ENCODE peak calls at places on chromosomes 13 and 19, in six cellular contexts. One of them, this sample, is unnamed.

GRCh38 chr13:42812311-42812710 is 30.9 kb downstream of the FAM216B start:
- DNase-seq in tibial artery: no peak
- DNase-seq in hepatocyte: no peak
- DNase-seq in foreskin fibroblast: no peak
- DNase-seq in right lobe of liver: no peak
- DNase-seq in transverse colon: no peak
- DNase-seq in this sample: no peak

GRCh38 chr19:54310543-54310942 is 2.4 kb downstream of the LILRA5 start:
- DNase-seq in hepatocyte: no peak
- DNase-seq in foreskin fibroblast: no peak
- DNase-seq in right lobe of liver: no peak
- DNase-seq in tibial artery: no peak
- DNase-seq in transverse colon: no peak
- DNase-seq in this sample: no peak

GRCh38 chr19:14116918-14117578 is 514 bp downstream of the PRKACA start:
- DNase-seq in hepatocyte: peak; percentile 42
- DNase-seq in right lobe of liver: peak; percentile 61
- DNase-seq in transverse colon: no peak
- DNase-seq in tibial artery: peak; percentile 39
- DNase-seq in foreskin fibroblast: no peak
- DNase-seq in this sample: no peak

GRCh38 chr19:53612762-53613526 is 18.9 kb upstream of the DPRX start:
- DNase-seq in hepatocyte: peak; percentile 35
- DNase-seq in right lobe of liver: no peak
- DNase-seq in transverse colon: no peak
- DNase-seq in foreskin fibroblast: no peak
- DNase-seq in tibial artery: no peak
- DNase-seq in this sample: no peak

GRCh38 chr13:45691251-45691650 is 10.9 kb upstream of the CBY2 start:
- DNase-seq in hepatocyte: no peak
- DNase-seq in tibial artery: no peak
- DNase-seq in foreskin fibroblast: no peak
- DNase-seq in transverse colon: no peak
- DNase-seq in right lobe of liver: no peak
- DNase-seq in this sample: no peak

GRCh38 chr19:17197666-17198065 is 17.5 kb upstream of the USE1 start:
- DNase-seq in right lobe of liver: no peak
- DNase-seq in transverse colon: no peak
- DNase-seq in foreskin fibroblast: no peak
- DNase-seq in tibial artery: no peak
- DNase-seq in hepatocyte: no peak
- DNase-seq in this sample: no peak

GRCh38 chr13:97043302-97043701 is 49.0 kb upstream of the OXGR1 start:
- DNase-seq in tibial artery: no peak
- DNase-seq in transverse colon: no peak
- DNase-seq in foreskin fibroblast: peak; percentile 85
- DNase-seq in right lobe of liver: no peak
- DNase-seq in hepatocyte: no peak
- DNase-seq in this sample: no peak

GRCh38 chr13:67736646-67737420 is 506.7 kb upstream of the PCDH9 start:
- DNase-seq in foreskin fibroblast: peak; percentile 30
- DNase-seq in right lobe of liver: no peak
- DNase-seq in hepatocyte: peak; percentile 55
- DNase-seq in tibial artery: no peak
- DNase-seq in transverse colon: no peak
- DNase-seq in this sample: no peak

GRCh38 chr13:34941835-34942731 is at the start of gene NBEA:
- DNase-seq in foreskin fibroblast: peak; percentile 56
- DNase-seq in transverse colon: peak; percentile 79
- DNase-seq in right lobe of liver: peak; percentile 86
- DNase-seq in tibial artery: peak; percentile 48
- DNase-seq in hepatocyte: peak; percentile 87
- DNase-seq in this sample: no peak

GRCh38 chr19:13301627-13302334 is 151.6 kb downstream of the IER2 start:
- DNase-seq in hepatocyte: no peak
- DNase-seq in foreskin fibroblast: no peak
- DNase-seq in transverse colon: no peak
- DNase-seq in right lobe of liver: no peak
- DNase-seq in tibial artery: no peak
- DNase-seq in this sample: no peak

GRCh38 chr13:67416047-67416925 is 186.2 kb upstream of the PCDH9 start:
- DNase-seq in hepatocyte: peak; percentile 64
- DNase-seq in foreskin fibroblast: peak; percentile 10
- DNase-seq in transverse colon: no peak
- DNase-seq in tibial artery: no peak
- DNase-seq in right lobe of liver: peak; percentile 61
- DNase-seq in this sample: no peak

GRCh38 chr13:56909896-56910600 is 230.7 kb upstream of the PRR20A start:
- DNase-seq in right lobe of liver: no peak
- DNase-seq in transverse colon: no peak
- DNase-seq in foreskin fibroblast: no peak
- DNase-seq in hepatocyte: no peak
- DNase-seq in tibial artery: no peak
- DNase-seq in this sample: no peak

GRCh38 chr13:112249644-112250610 is 126.2 kb upstream of the SPACA7 start:
- DNase-seq in hepatocyte: no peak
- DNase-seq in right lobe of liver: no peak
- DNase-seq in foreskin fibroblast: no peak
- DNase-seq in transverse colon: no peak
- DNase-seq in tibial artery: no peak
- DNase-seq in this sample: no peak

GRCh38 chr19:54017266-54017665 is 25.8 kb downstream of the CACNG6 start:
- DNase-seq in foreskin fibroblast: no peak
- DNase-seq in tibial artery: no peak
- DNase-seq in right lobe of liver: no peak
- DNase-seq in transverse colon: no peak
- DNase-seq in hepatocyte: no peak
- DNase-seq in this sample: no peak

GRCh38 chr13:32031815-32032345 is 306 bp downstream of the FRY start:
- DNase-seq in hepatocyte: no peak
- DNase-seq in transverse colon: no peak
- DNase-seq in right lobe of liver: no peak
- DNase-seq in tibial artery: no peak
- DNase-seq in foreskin fibroblast: no peak
- DNase-seq in this sample: no peak

GRCh38 chr13:80339841-80340642 is 884 bp downstream of the SPRY2 start:
- DNase-seq in transverse colon: peak; percentile 68
- DNase-seq in foreskin fibroblast: no peak
- DNase-seq in hepatocyte: peak; percentile 60
- DNase-seq in right lobe of liver: peak; percentile 65
- DNase-seq in tibial artery: peak; percentile 58
- DNase-seq in this sample: no peak

GRCh38 chr19:17214531-17215124 is 529 bp upstream of the USE1 start:
- DNase-seq in hepatocyte: peak; percentile 3
- DNase-seq in right lobe of liver: no peak
- DNase-seq in foreskin fibroblast: no peak
- DNase-seq in tibial artery: no peak
- DNase-seq in transverse colon: no peak
- DNase-seq in this sample: no peak

GRCh38 chr13:105441406-105441805 is 1094.1 kb downstream of the EFNB2 start:
- DNase-seq in hepatocyte: no peak
- DNase-seq in right lobe of liver: no peak
- DNase-seq in tibial artery: no peak
- DNase-seq in transverse colon: no peak
- DNase-seq in foreskin fibroblast: peak; percentile 11
- DNase-seq in this sample: no peak

GRCh38 chr19:49554701-49555181 is 25.6 kb downstream of the NOSIP start:
- DNase-seq in hepatocyte: no peak
- DNase-seq in foreskin fibroblast: peak; percentile 25
- DNase-seq in right lobe of liver: peak; percentile 57
- DNase-seq in tibial artery: no peak
- DNase-seq in transverse colon: peak; percentile 44
- DNase-seq in this sample: no peak

GRCh38 chr19:3024870-3025515 is 4.1 kb downstream of the TLE2 start:
- DNase-seq in foreskin fibroblast: no peak
- DNase-seq in transverse colon: peak; percentile 41
- DNase-seq in hepatocyte: no peak
- DNase-seq in tibial artery: no peak
- DNase-seq in right lobe of liver: no peak
- DNase-seq in this sample: no peak

GRCh38 chr19:8209111-8209964 is at the start of gene CERS4:
- DNase-seq in foreskin fibroblast: no peak
- DNase-seq in right lobe of liver: peak; percentile 91
- DNase-seq in transverse colon: peak; percentile 76
- DNase-seq in hepatocyte: peak; percentile 96
- DNase-seq in tibial artery: no peak
- DNase-seq in this sample: no peak
- TF ChIP-seq CTCF in foreskin fibroblast: no peak
- TF ChIP-seq CTCF in right lobe of liver: no peak
- TF ChIP-seq CTCF in transverse colon: no peak
- TF ChIP-seq CTCF in hepatocyte: no peak
- TF ChIP-seq CTCF in tibial artery: no peak
- TF ChIP-seq CTCF in this sample: no peak

DNA sequence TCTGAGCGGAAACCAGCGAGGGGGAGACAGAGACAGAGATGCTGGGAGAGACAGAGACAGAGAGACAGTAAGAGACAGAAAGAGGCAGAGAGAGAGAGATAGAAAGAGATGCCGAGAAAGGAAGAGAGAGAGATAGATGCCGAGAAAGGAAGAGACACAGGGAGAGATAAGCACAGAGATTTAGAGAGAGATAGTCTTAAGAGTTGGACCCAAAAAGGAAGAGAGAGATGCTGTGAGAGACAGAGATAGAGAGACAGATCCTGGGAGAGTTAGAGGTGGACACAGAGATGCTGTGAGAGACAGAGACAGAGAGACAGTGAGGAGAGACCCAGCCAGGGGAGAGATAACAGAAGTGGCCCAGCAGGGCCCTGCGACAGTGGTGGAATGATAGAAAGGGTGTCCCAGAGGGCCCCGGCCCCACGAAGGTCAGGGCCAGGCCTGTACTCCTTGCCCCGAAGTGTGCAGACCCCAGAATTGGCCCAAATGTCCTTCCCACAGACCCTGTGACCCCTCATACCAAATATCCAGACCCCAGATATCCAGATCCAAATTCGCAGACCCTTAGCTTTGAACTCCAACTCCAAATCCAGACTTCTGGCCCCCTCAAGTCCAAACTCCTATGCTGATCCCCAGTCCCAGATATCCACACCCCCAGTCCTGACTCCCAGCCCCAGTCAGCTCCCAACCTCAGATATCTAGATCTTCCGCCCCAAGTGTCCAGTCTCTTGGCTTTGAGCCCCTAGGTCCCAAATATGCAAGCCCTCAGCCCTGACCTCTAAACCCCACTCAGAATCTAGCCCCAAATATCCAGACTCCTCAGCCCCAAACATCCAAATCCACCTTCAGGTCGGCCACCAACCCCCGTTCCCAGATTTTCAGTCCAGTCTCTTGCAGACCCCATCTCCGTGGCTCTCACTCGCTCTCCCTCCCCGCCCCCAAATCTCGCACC is 1.1 kb downstream of the ERFL start:
- DNase-seq in foreskin fibroblast: no peak
- DNase-seq in right lobe of liver: no peak
- DNase-seq in transverse colon: no peak
- DNase-seq in hepatocyte: no peak
- DNase-seq in tibial artery: no peak
- DNase-seq in this sample: no peak
- H3K4me3 ChIP-seq in foreskin fibroblast: no peak overlapping the region
- H3K4me3 ChIP-seq in right lobe of liver: no peak overlapping the region
- H3K4me3 ChIP-seq in transverse colon: no peak overlapping the region
- H3K4me3 ChIP-seq in hepatocyte: no peak overlapping the region
- H3K4me3 ChIP-seq in tibial artery: no peak overlapping the region
- H3K4me3 ChIP-seq in this sample: no peak overlapping the region

GRCh38 chr13:110061270-110061669 is 245.7 kb downstream of the COL4A1 start:
- DNase-seq in tibial artery: no peak
- DNase-seq in transverse colon: no peak
- DNase-seq in hepatocyte: no peak
- DNase-seq in right lobe of liver: no peak
- DNase-seq in foreskin fibroblast: no peak
- DNase-seq in this sample: no peak
- TF ChIP-seq CTCF in tibial artery: no peak
- TF ChIP-seq CTCF in transverse colon: no peak
- TF ChIP-seq CTCF in hepatocyte: no peak
- TF ChIP-seq CTCF in right lobe of liver: no peak
- TF ChIP-seq CTCF in foreskin fibroblast: no peak
- TF ChIP-seq CTCF in this sample: no peak

GRCh38 chr19:9789066-9789465 is 20.5 kb upstream of the ZNF846 start:
- DNase-seq in foreskin fibroblast: no peak
- DNase-seq in tibial artery: no peak
- DNase-seq in hepatocyte: peak; percentile 55
- DNase-seq in right lobe of liver: no peak
- DNase-seq in transverse colon: no peak
- DNase-seq in this sample: no peak
- H3K4me3 ChIP-seq in foreskin fibroblast: no peak overlapping the region
- H3K4me3 ChIP-seq in tibial artery: no peak overlapping the region
- H3K4me3 ChIP-seq in hepatocyte: no peak overlapping the region
- H3K4me3 ChIP-seq in right lobe of liver: no peak overlapping the region
- H3K4me3 ChIP-seq in transverse colon: no peak overlapping the region
- H3K4me3 ChIP-seq in this sample: no peak overlapping the region

DNA sequence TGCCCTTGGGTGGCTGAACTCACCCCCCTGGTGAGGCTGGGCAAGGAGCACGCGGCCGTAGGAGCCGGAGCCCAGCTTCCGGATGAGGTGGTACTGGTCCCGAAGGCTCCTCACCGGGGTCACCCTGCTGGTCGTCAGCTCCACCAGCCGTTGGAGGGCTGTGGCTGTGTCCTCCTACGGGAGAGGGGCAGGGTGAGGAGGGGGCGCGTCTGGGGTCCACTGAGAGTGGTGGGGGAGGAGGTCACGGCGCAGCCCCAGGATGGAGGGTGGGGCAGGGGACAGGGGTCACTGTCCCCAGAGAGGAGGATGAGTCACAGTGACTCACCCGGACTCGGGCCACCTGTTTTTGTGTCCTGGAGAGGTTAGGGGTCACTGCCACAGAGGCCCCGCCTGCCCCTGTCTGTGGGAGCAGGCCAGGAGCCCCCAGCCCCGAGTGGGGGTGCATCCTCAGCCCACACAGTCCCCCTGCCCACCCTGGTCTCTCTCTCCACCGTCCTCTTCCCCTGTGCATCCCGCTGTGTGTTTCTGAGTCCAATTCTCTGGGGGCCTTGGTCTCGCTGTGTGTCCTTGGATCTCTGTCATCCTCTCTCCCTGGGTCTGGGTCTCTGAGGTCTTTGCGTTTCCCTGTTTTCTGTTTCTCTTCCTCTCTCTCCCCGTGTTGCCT is 435 bp downstream of the SBK3 start:
- DNase-seq in tibial artery: no peak
- DNase-seq in transverse colon: no peak
- DNase-seq in foreskin fibroblast: no peak
- DNase-seq in right lobe of liver: peak; percentile 41
- DNase-seq in hepatocyte: no peak
- DNase-seq in this sample: no peak
- TF ChIP-seq CTCF in tibial artery: no peak
- TF ChIP-seq CTCF in transverse colon: no peak
- TF ChIP-seq CTCF in foreskin fibroblast: no peak
- TF ChIP-seq CTCF in right lobe of liver: no peak
- TF ChIP-seq CTCF in hepatocyte: no peak
- TF ChIP-seq CTCF in this sample: no peak

GRCh38 chr19:35316560-35316959 is 12.4 kb upstream of the CD22 start:
- DNase-seq in tibial artery: no peak
- DNase-seq in foreskin fibroblast: no peak
- DNase-seq in hepatocyte: peak; percentile 67
- DNase-seq in transverse colon: no peak
- DNase-seq in right lobe of liver: no peak
- DNase-seq in this sample: no peak
- H3K4me3 ChIP-seq in tibial artery: no peak overlapping the region
- H3K4me3 ChIP-seq in foreskin fibroblast: no peak overlapping the region
- H3K4me3 ChIP-seq in hepatocyte: no peak overlapping the region
- H3K4me3 ChIP-seq in transverse colon: no peak overlapping the region
- H3K4me3 ChIP-seq in right lobe of liver: no peak overlapping the region
- H3K4me3 ChIP-seq in this sample: no peak overlapping the region

GRCh38 chr19:44807652-44808462 is 1.0 kb upstream of the BCAM start:
- DNase-seq in foreskin fibroblast: no peak
- DNase-seq in tibial artery: no peak
- DNase-seq in transverse colon: peak; percentile 40
- DNase-seq in right lobe of liver: peak; percentile 81
- DNase-seq in hepatocyte: peak; percentile 72
- DNase-seq in this sample: no peak
- TF ChIP-seq CTCF in foreskin fibroblast: peak; percentile 42
- TF ChIP-seq CTCF in tibial artery: peak; percentile 15
- TF ChIP-seq CTCF in transverse colon: no peak
- TF ChIP-seq CTCF in right lobe of liver: peak; percentile 57
- TF ChIP-seq CTCF in hepatocyte: peak; percentile 45
- TF ChIP-seq CTCF in this sample: peak; percentile 35

This sample was measured in AG04449.